ENCODE peak calls at places on chromosomes 4 and X, in six cellular contexts. One of them, this sample, is unnamed.

GRCh38 chr4:145535202-145535601 is 53.5 kb downstream of the SMAD1 start:
- DNase-seq in AG08396: no peak
- DNase-seq in memory B cell: no peak
- DNase-seq in lung microvascular endothelial cell: no peak
- DNase-seq in GM13976: no peak
- DNase-seq in GM04504: no peak
- DNase-seq in this sample: no peak

GRCh38 chrX:136616987-136617685 is 30.8 kb upstream of the CD40LG start:
- DNase-seq in memory B cell: no peak
- DNase-seq in GM13976: peak
- DNase-seq in GM04504: no peak
- DNase-seq in AG08396: no peak
- DNase-seq in lung microvascular endothelial cell: no peak
- DNase-seq in this sample: peak

GRCh38 chr4:102825261-102826071 is 1.9 kb downstream of the UBE2D3 start:
- DNase-seq in GM04504: peak
- DNase-seq in lung microvascular endothelial cell: peak
- DNase-seq in AG08396: no peak
- DNase-seq in GM13976: no peak
- DNase-seq in memory B cell: no peak
- DNase-seq in this sample: no peak

GRCh38 chrX:55135171-55135570 is 46.4 kb downstream of the PAGE2 start:
- DNase-seq in memory B cell: no peak
- DNase-seq in GM04504: peak
- DNase-seq in lung microvascular endothelial cell: peak
- DNase-seq in AG08396: peak
- DNase-seq in GM13976: no peak
- DNase-seq in this sample: no peak

GRCh38 chr4:6939761-6940743 is 30.4 kb downstream of the TBC1D14 start:
- DNase-seq in AG08396: no peak
- DNase-seq in memory B cell: no peak
- DNase-seq in GM13976: peak
- DNase-seq in GM04504: no peak
- DNase-seq in lung microvascular endothelial cell: no peak
- DNase-seq in this sample: no peak

GRCh38 chr4:108172780-108173598 is 4.3 kb upstream of the LEF1 start:
- DNase-seq in GM04504: no peak
- DNase-seq in AG08396: peak
- DNase-seq in memory B cell: no peak
- DNase-seq in lung microvascular endothelial cell: peak
- DNase-seq in GM13976: peak
- DNase-seq in this sample: peak

GRCh38 chrX:9677098-9677739 is 88.4 kb downstream of the GPR143 start:
- DNase-seq in lung microvascular endothelial cell: peak
- DNase-seq in GM13976: peak
- DNase-seq in AG08396: no peak
- DNase-seq in memory B cell: peak
- DNase-seq in GM04504: no peak
- DNase-seq in this sample: peak

GRCh38 chr4:94934864-94935263 is 177.1 kb downstream of the BMPR1B start:
- DNase-seq in memory B cell: no peak
- DNase-seq in AG08396: no peak
- DNase-seq in GM13976: no peak
- DNase-seq in GM04504: no peak
- DNase-seq in lung microvascular endothelial cell: no peak
- DNase-seq in this sample: no peak

GRCh38 chr4:4872148-4872903 is 12.9 kb downstream of the MSX1 start:
- DNase-seq in GM13976: no peak
- DNase-seq in GM04504: no peak
- DNase-seq in AG08396: no peak
- DNase-seq in lung microvascular endothelial cell: no peak
- DNase-seq in memory B cell: no peak
- DNase-seq in this sample: no peak

GRCh38 chr4:119729815-119730643 is 101.4 kb upstream of the PDE5A start:
- DNase-seq in memory B cell: no peak
- DNase-seq in AG08396: peak
- DNase-seq in GM13976: no peak
- DNase-seq in lung microvascular endothelial cell: peak
- DNase-seq in GM04504: peak
- DNase-seq in this sample: no peak

GRCh38 chrX:128619490-128619889 is 567.3 kb upstream of the ACTRT1 start:
- DNase-seq in GM13976: no peak
- DNase-seq in GM04504: no peak
- DNase-seq in lung microvascular endothelial cell: no peak
- DNase-seq in AG08396: no peak
- DNase-seq in memory B cell: no peak
- DNase-seq in this sample: no peak

GRCh38 chr4:105147226-105148151 is 813 bp downstream of the TET2 start:
- DNase-seq in GM13976: peak
- DNase-seq in AG08396: peak
- DNase-seq in memory B cell: peak
- DNase-seq in GM04504: no peak
- DNase-seq in lung microvascular endothelial cell: peak
- DNase-seq in this sample: no peak

GRCh38 chrX:42825201-42825600 is 47.2 kb upstream of the PPP1R2C start:
- DNase-seq in lung microvascular endothelial cell: no peak
- DNase-seq in GM04504: no peak
- DNase-seq in AG08396: no peak
- DNase-seq in memory B cell: no peak
- DNase-seq in GM13976: no peak
- DNase-seq in this sample: no peak

GRCh38 chrX:85084770-85085393 is 81.2 kb downstream of the APOOL start:
- DNase-seq in lung microvascular endothelial cell: peak
- DNase-seq in memory B cell: no peak
- DNase-seq in GM04504: peak
- DNase-seq in GM13976: peak
- DNase-seq in AG08396: peak
- DNase-seq in this sample: peak

GRCh38 chr4:185128272-185129119 is 14.6 kb upstream of the SLC25A4 start:
- DNase-seq in GM13976: peak
- DNase-seq in lung microvascular endothelial cell: peak
- DNase-seq in AG08396: peak
- DNase-seq in memory B cell: peak
- DNase-seq in GM04504: no peak
- DNase-seq in this sample: peak

GRCh38 chr4:184843984-184844554 is 18.3 kb upstream of the ACSL1 start:
- DNase-seq in GM04504: no peak
- DNase-seq in AG08396: no peak
- DNase-seq in GM13976: no peak
- DNase-seq in lung microvascular endothelial cell: no peak
- DNase-seq in memory B cell: no peak
- DNase-seq in this sample: no peak

GRCh38 chr4:1777822-1778641 is 15.1 kb upstream of the FGFR3 start:
- DNase-seq in lung microvascular endothelial cell: peak
- DNase-seq in GM13976: no peak
- DNase-seq in AG08396: peak
- DNase-seq in GM04504: no peak
- DNase-seq in memory B cell: no peak
- DNase-seq in this sample: no peak

GRCh38 chr4:17577660-17578481 is 873 bp downstream of the LAP3 start:
- DNase-seq in memory B cell: peak
- DNase-seq in AG08396: peak
- DNase-seq in GM04504: no peak
- DNase-seq in GM13976: peak
- DNase-seq in lung microvascular endothelial cell: peak
- DNase-seq in this sample: peak

GRCh38 chrX:9379697-9380551 is 84.9 kb upstream of the TBL1X start:
- DNase-seq in GM04504: no peak
- DNase-seq in lung microvascular endothelial cell: no peak
- DNase-seq in GM13976: no peak
- DNase-seq in memory B cell: no peak
- DNase-seq in AG08396: peak
- DNase-seq in this sample: no peak

GRCh38 chrX:38117485-38117884 is 103.2 kb downstream of the SRPX start:
- DNase-seq in memory B cell: no peak
- DNase-seq in GM04504: no peak
- DNase-seq in lung microvascular endothelial cell: peak
- DNase-seq in GM13976: no peak
- DNase-seq in AG08396: no peak
- DNase-seq in this sample: no peak

GRCh38 chr4:69497081-69497480 is 1.4 kb upstream of the UGT2B4 start:
- DNase-seq in memory B cell: no peak
- DNase-seq in AG08396: no peak
- DNase-seq in GM13976: no peak
- DNase-seq in lung microvascular endothelial cell: no peak
- DNase-seq in GM04504: no peak
- DNase-seq in this sample: no peak

GRCh38 chrX:101337776-101338271 is 10.7 kb downstream of the TIMM8A start:
- DNase-seq in memory B cell: no peak
- DNase-seq in GM13976: no peak
- DNase-seq in lung microvascular endothelial cell: no peak
- DNase-seq in GM04504: no peak
- DNase-seq in AG08396: no peak
- DNase-seq in this sample: no peak

GRCh38 chrX:40651620-40652223 is 4.4 kb upstream of the CXorf38 start:
- DNase-seq in AG08396: peak
- DNase-seq in GM13976: peak
- DNase-seq in GM04504: peak
- DNase-seq in memory B cell: peak
- DNase-seq in lung microvascular endothelial cell: peak
- DNase-seq in this sample: no peak

GRCh38 chr4:107711831-107712230 is 8.2 kb downstream of the PAPSS1 start:
- DNase-seq in lung microvascular endothelial cell: no peak
- DNase-seq in GM13976: no peak
- DNase-seq in GM04504: no peak
- DNase-seq in memory B cell: no peak
- DNase-seq in AG08396: no peak
- DNase-seq in this sample: no peak

GRCh38 chr4:38449506-38450174 is 214.4 kb upstream of the KLF3 start:
- DNase-seq in AG08396: no peak
- DNase-seq in lung microvascular endothelial cell: no peak
- DNase-seq in GM13976: no peak
- DNase-seq in memory B cell: no peak
- DNase-seq in GM04504: no peak
- DNase-seq in this sample: no peak

GRCh38 chrX:68532828-68533227 is 34.0 kb downstream of the YIPF6 start:
- DNase-seq in lung microvascular endothelial cell: no peak
- DNase-seq in GM04504: no peak
- DNase-seq in GM13976: no peak
- DNase-seq in memory B cell: no peak
- DNase-seq in AG08396: no peak
- DNase-seq in this sample: no peak

GRCh38 chrX:135086197-135086854 is 34.0 kb downstream of the ETDB start:
- DNase-seq in AG08396: peak
- DNase-seq in GM04504: peak
- DNase-seq in GM13976: peak
- DNase-seq in lung microvascular endothelial cell: peak
- DNase-seq in memory B cell: no peak
- DNase-seq in this sample: no peak

GRCh38 chr4:183201331-183201730 is 102.3 kb downstream of the WWC2 start:
- DNase-seq in GM13976: no peak
- DNase-seq in lung microvascular endothelial cell: no peak
- DNase-seq in GM04504: no peak
- DNase-seq in memory B cell: no peak
- DNase-seq in AG08396: peak
- DNase-seq in this sample: no peak

GRCh38 chr4:152044341-152044740 is 283.5 kb upstream of the GATB start:
- DNase-seq in GM04504: no peak
- DNase-seq in memory B cell: no peak
- DNase-seq in AG08396: no peak
- DNase-seq in lung microvascular endothelial cell: no peak
- DNase-seq in GM13976: no peak
- DNase-seq in this sample: no peak

This sample was measured in GM12892.